ENCODE peak calls at places on chromosomes 4 and X, in nine cellular contexts. One of them, this sample, is unnamed. For H3K4me1, the result is how much of the 10 kb centered on the place peaks cover.

GRCh38 chrX:116232833-116233232 is 62.3 kb downstream of the AGTR2 start:
- DNase-seq in CD8-positive, alpha-beta T cell: no peak
- DNase-seq in iPS DF 6.9: no peak
- DNase-seq in HCT116: no peak
- DNase-seq in A549: peak
- DNase-seq in heart right ventricle: no peak
- DNase-seq in mesendoderm: no peak
- DNase-seq in IMR-90: peak
- DNase-seq in neuronal stem cell: no peak
- DNase-seq in this sample: no peak

GRCh38 chr4:151990201-151990600 is 229.4 kb upstream of the GATB start:
- DNase-seq in CD8-positive, alpha-beta T cell: no peak
- DNase-seq in iPS DF 6.9: no peak
- DNase-seq in HCT116: peak
- DNase-seq in A549: peak
- DNase-seq in heart right ventricle: no peak
- DNase-seq in mesendoderm: peak
- DNase-seq in IMR-90: peak
- DNase-seq in neuronal stem cell: no peak
- DNase-seq in this sample: no peak

GRCh38 chr4:20253799-20254409 is 2.2 kb downstream of the SLIT2 start:
- DNase-seq in CD8-positive, alpha-beta T cell: no peak
- DNase-seq in iPS DF 6.9: no peak
- DNase-seq in HCT116: no peak
- DNase-seq in A549: no peak
- DNase-seq in heart right ventricle: peak
- DNase-seq in mesendoderm: peak
- DNase-seq in IMR-90: peak
- DNase-seq in neuronal stem cell: peak
- DNase-seq in this sample: no peak

GRCh38 chrX:74325130-74326059 is 21.4 kb downstream of the ZCCHC13 start:
- DNase-seq in CD8-positive, alpha-beta T cell: no peak
- DNase-seq in iPS DF 6.9: peak
- DNase-seq in HCT116: no peak
- DNase-seq in A549: no peak
- DNase-seq in heart right ventricle: no peak
- DNase-seq in mesendoderm: peak
- DNase-seq in IMR-90: no peak
- DNase-seq in neuronal stem cell: no peak
- DNase-seq in this sample: no peak

GRCh38 chrX:41275661-41276609 is 58.0 kb upstream of the DDX3X start:
- DNase-seq in CD8-positive, alpha-beta T cell: peak
- DNase-seq in iPS DF 6.9: peak
- DNase-seq in HCT116: no peak
- DNase-seq in A549: peak
- DNase-seq in heart right ventricle: peak
- DNase-seq in mesendoderm: peak
- DNase-seq in IMR-90: peak
- DNase-seq in neuronal stem cell: peak
- DNase-seq in this sample: peak

GRCh38 chrX:1093112-1093511 is 119.3 kb downstream of the CRLF2 start:
- DNase-seq in CD8-positive, alpha-beta T cell: peak
- DNase-seq in iPS DF 6.9: no peak
- DNase-seq in HCT116: no peak
- DNase-seq in A549: no peak
- DNase-seq in heart right ventricle: no peak
- DNase-seq in mesendoderm: no peak
- DNase-seq in IMR-90: no peak
- DNase-seq in neuronal stem cell: no peak
- DNase-seq in this sample: no peak

GRCh38 chrX:56615282-56615681 is 51.9 kb downstream of the UBQLN2 start:
- DNase-seq in CD8-positive, alpha-beta T cell: no peak
- DNase-seq in iPS DF 6.9: no peak
- DNase-seq in HCT116: no peak
- DNase-seq in A549: no peak
- DNase-seq in heart right ventricle: no peak
- DNase-seq in mesendoderm: no peak
- DNase-seq in IMR-90: no peak
- DNase-seq in neuronal stem cell: no peak
- DNase-seq in this sample: no peak

GRCh38 chrX:123713434-123713833 is 19.4 kb downstream of the THOC2 start:
- DNase-seq in CD8-positive, alpha-beta T cell: no peak
- DNase-seq in iPS DF 6.9: no peak
- DNase-seq in HCT116: no peak
- DNase-seq in A549: no peak
- DNase-seq in heart right ventricle: no peak
- DNase-seq in mesendoderm: no peak
- DNase-seq in IMR-90: no peak
- DNase-seq in neuronal stem cell: no peak
- DNase-seq in this sample: no peak

GRCh38 chrX:103647630-103648029 is 18.9 kb downstream of the TCEAL1 start:
- DNase-seq in CD8-positive, alpha-beta T cell: no peak
- DNase-seq in iPS DF 6.9: no peak
- DNase-seq in HCT116: no peak
- DNase-seq in A549: no peak
- DNase-seq in heart right ventricle: no peak
- DNase-seq in mesendoderm: no peak
- DNase-seq in IMR-90: no peak
- DNase-seq in neuronal stem cell: no peak
- DNase-seq in this sample: no peak

GRCh38 chrX:134470013-134470412 is 10.0 kb downstream of the HPRT1 start:
- DNase-seq in CD8-positive, alpha-beta T cell: no peak
- DNase-seq in iPS DF 6.9: no peak
- DNase-seq in HCT116: no peak
- DNase-seq in A549: no peak
- DNase-seq in heart right ventricle: no peak
- DNase-seq in mesendoderm: no peak
- DNase-seq in IMR-90: no peak
- DNase-seq in neuronal stem cell: no peak
- DNase-seq in this sample: no peak

GRCh38 chr4:79574741-79575451 is 166.9 kb upstream of the GK2 start:
- DNase-seq in CD8-positive, alpha-beta T cell: no peak
- DNase-seq in iPS DF 6.9: no peak
- DNase-seq in HCT116: no peak
- DNase-seq in A549: no peak
- DNase-seq in heart right ventricle: no peak
- DNase-seq in mesendoderm: peak
- DNase-seq in IMR-90: no peak
- DNase-seq in neuronal stem cell: no peak
- DNase-seq in this sample: no peak

GRCh38 chr4:45971108-45971507 is 152.7 kb downstream of the GABRG1 start:
- DNase-seq in CD8-positive, alpha-beta T cell: no peak
- DNase-seq in iPS DF 6.9: no peak
- DNase-seq in HCT116: no peak
- DNase-seq in A549: no peak
- DNase-seq in heart right ventricle: no peak
- DNase-seq in mesendoderm: no peak
- DNase-seq in IMR-90: no peak
- DNase-seq in neuronal stem cell: no peak
- DNase-seq in this sample: no peak

GRCh38 chrX:100376581-100376980 is 33.5 kb downstream of the PCDH19 start:
- DNase-seq in CD8-positive, alpha-beta T cell: no peak
- DNase-seq in iPS DF 6.9: no peak
- DNase-seq in HCT116: no peak
- DNase-seq in A549: no peak
- DNase-seq in heart right ventricle: no peak
- DNase-seq in mesendoderm: no peak
- DNase-seq in IMR-90: peak
- DNase-seq in neuronal stem cell: no peak
- DNase-seq in this sample: no peak

GRCh38 chrX:16212024-16212423 is 44.7 kb downstream of the MAGEB17 start:
- DNase-seq in CD8-positive, alpha-beta T cell: no peak
- DNase-seq in iPS DF 6.9: no peak
- DNase-seq in HCT116: no peak
- DNase-seq in A549: peak
- DNase-seq in heart right ventricle: no peak
- DNase-seq in mesendoderm: no peak
- DNase-seq in IMR-90: peak
- DNase-seq in neuronal stem cell: no peak
- DNase-seq in this sample: no peak

GRCh38 chr4:60485279-60485678 is 714.8 kb upstream of the ADGRL3 start:
- DNase-seq in CD8-positive, alpha-beta T cell: no peak
- DNase-seq in iPS DF 6.9: no peak
- DNase-seq in HCT116: no peak
- DNase-seq in A549: no peak
- DNase-seq in heart right ventricle: no peak
- DNase-seq in mesendoderm: peak
- DNase-seq in IMR-90: peak
- DNase-seq in neuronal stem cell: no peak
- DNase-seq in this sample: no peak

GRCh38 chr4:16579866-16580265 is 318.6 kb downstream of the LDB2 start:
- DNase-seq in CD8-positive, alpha-beta T cell: no peak
- DNase-seq in iPS DF 6.9: no peak
- DNase-seq in HCT116: no peak
- DNase-seq in A549: no peak
- DNase-seq in heart right ventricle: no peak
- DNase-seq in mesendoderm: no peak
- DNase-seq in IMR-90: peak
- DNase-seq in neuronal stem cell: no peak
- DNase-seq in this sample: no peak

GRCh38 chrX:9352683-9353430 is 112.0 kb upstream of the TBL1X start:
- DNase-seq in CD8-positive, alpha-beta T cell: peak
- DNase-seq in iPS DF 6.9: no peak
- DNase-seq in HCT116: no peak
- DNase-seq in A549: peak
- DNase-seq in heart right ventricle: no peak
- DNase-seq in mesendoderm: no peak
- DNase-seq in IMR-90: peak
- DNase-seq in neuronal stem cell: no peak
- DNase-seq in this sample: no peak

GRCh38 chrX:154472685-154473632 is 6.1 kb downstream of the LAGE3 start:
- DNase-seq in CD8-positive, alpha-beta T cell: no peak
- DNase-seq in iPS DF 6.9: no peak
- DNase-seq in HCT116: no peak
- DNase-seq in A549: no peak
- DNase-seq in heart right ventricle: no peak
- DNase-seq in mesendoderm: no peak
- DNase-seq in IMR-90: no peak
- DNase-seq in neuronal stem cell: no peak
- DNase-seq in this sample: no peak

GRCh38 chrX:148501121-148502066 is 977 bp downstream of the AFF2 start:
- DNase-seq in CD8-positive, alpha-beta T cell: peak
- DNase-seq in iPS DF 6.9: no peak
- DNase-seq in HCT116: no peak
- DNase-seq in A549: no peak
- DNase-seq in heart right ventricle: no peak
- DNase-seq in mesendoderm: peak
- DNase-seq in IMR-90: no peak
- DNase-seq in neuronal stem cell: peak
- DNase-seq in this sample: no peak

GRCh38 chrX:3514996-3515395 is 168.5 kb upstream of the MXRA5 start:
- DNase-seq in CD8-positive, alpha-beta T cell: no peak
- DNase-seq in iPS DF 6.9: no peak
- DNase-seq in HCT116: no peak
- DNase-seq in A549: no peak
- DNase-seq in heart right ventricle: no peak
- DNase-seq in mesendoderm: no peak
- DNase-seq in IMR-90: peak
- DNase-seq in neuronal stem cell: no peak
- DNase-seq in this sample: no peak

GRCh38 chr4:38377195-38377594 is 286.8 kb upstream of the KLF3 start:
- DNase-seq in CD8-positive, alpha-beta T cell: no peak
- DNase-seq in iPS DF 6.9: no peak
- DNase-seq in HCT116: no peak
- DNase-seq in A549: no peak
- DNase-seq in heart right ventricle: no peak
- DNase-seq in mesendoderm: no peak
- DNase-seq in IMR-90: no peak
- DNase-seq in neuronal stem cell: no peak
- DNase-seq in this sample: no peak
- H3K4me1 ChIP-seq in CD8-positive, alpha-beta T cell: under half
- H3K4me1 ChIP-seq in iPS DF 6.9: under half
- H3K4me1 ChIP-seq in HCT116: under half
- H3K4me1 ChIP-seq in A549: under half
- H3K4me1 ChIP-seq in heart right ventricle: under half
- H3K4me1 ChIP-seq in mesendoderm: under half
- H3K4me1 ChIP-seq in IMR-90: under half
- H3K4me1 ChIP-seq in neuronal stem cell: under half
- H3K4me1 ChIP-seq in this sample: under half

DNA sequence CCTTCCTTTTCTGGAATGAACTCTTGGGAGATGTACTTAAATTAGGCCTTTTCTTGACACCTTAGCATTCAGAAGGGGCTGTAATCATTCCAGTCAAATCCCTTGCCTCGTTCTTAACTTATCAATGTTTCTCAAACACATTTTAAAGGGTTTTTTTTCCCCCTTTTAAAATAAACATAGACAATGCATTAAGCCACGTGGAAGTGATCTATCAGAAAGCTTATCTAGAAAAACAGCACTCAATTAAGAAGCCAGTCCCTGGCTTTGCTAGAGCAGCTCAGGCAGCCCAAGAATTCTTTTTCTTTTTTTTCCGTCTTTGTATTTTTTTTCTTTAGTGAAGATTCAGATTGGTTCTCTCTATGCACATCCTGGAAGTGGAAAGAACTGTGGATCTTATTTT is 118.2 kb downstream of the PCDH7 start:
- DNase-seq in CD8-positive, alpha-beta T cell: no peak
- DNase-seq in iPS DF 6.9: no peak
- DNase-seq in HCT116: no peak
- DNase-seq in A549: no peak
- DNase-seq in heart right ventricle: no peak
- DNase-seq in mesendoderm: peak
- DNase-seq in IMR-90: no peak
- DNase-seq in neuronal stem cell: no peak
- DNase-seq in this sample: no peak
- H3K4me1 ChIP-seq in CD8-positive, alpha-beta T cell: under half
- H3K4me1 ChIP-seq in iPS DF 6.9: under half
- H3K4me1 ChIP-seq in HCT116: half or more
- H3K4me1 ChIP-seq in A549: under half
- H3K4me1 ChIP-seq in heart right ventricle: under half
- H3K4me1 ChIP-seq in mesendoderm: under half
- H3K4me1 ChIP-seq in IMR-90: under half
- H3K4me1 ChIP-seq in neuronal stem cell: under half
- H3K4me1 ChIP-seq in this sample: under half

GRCh38 chr4:184744251-184744650 is 10.4 kb upstream of the CENPU start:
- DNase-seq in CD8-positive, alpha-beta T cell: no peak
- DNase-seq in iPS DF 6.9: no peak
- DNase-seq in HCT116: no peak
- DNase-seq in A549: no peak
- DNase-seq in heart right ventricle: no peak
- DNase-seq in mesendoderm: no peak
- DNase-seq in IMR-90: no peak
- DNase-seq in neuronal stem cell: no peak
- DNase-seq in this sample: no peak
- H3K4me1 ChIP-seq in CD8-positive, alpha-beta T cell: under half
- H3K4me1 ChIP-seq in iPS DF 6.9: under half
- H3K4me1 ChIP-seq in HCT116: under half
- H3K4me1 ChIP-seq in A549: under half
- H3K4me1 ChIP-seq in heart right ventricle: under half
- H3K4me1 ChIP-seq in mesendoderm: under half
- H3K4me1 ChIP-seq in IMR-90: under half
- H3K4me1 ChIP-seq in neuronal stem cell: under half
- H3K4me1 ChIP-seq in this sample: under half

GRCh38 chr4:183872531-183872930 is 32.6 kb upstream of the STOX2 start:
- DNase-seq in CD8-positive, alpha-beta T cell: no peak
- DNase-seq in iPS DF 6.9: no peak
- DNase-seq in HCT116: no peak
- DNase-seq in A549: no peak
- DNase-seq in heart right ventricle: no peak
- DNase-seq in mesendoderm: no peak
- DNase-seq in IMR-90: peak
- DNase-seq in neuronal stem cell: no peak
- DNase-seq in this sample: no peak
- H3K4me1 ChIP-seq in CD8-positive, alpha-beta T cell: under half
- H3K4me1 ChIP-seq in iPS DF 6.9: under half
- H3K4me1 ChIP-seq in HCT116: under half
- H3K4me1 ChIP-seq in A549: under half
- H3K4me1 ChIP-seq in heart right ventricle: under half
- H3K4me1 ChIP-seq in mesendoderm: under half
- H3K4me1 ChIP-seq in IMR-90: under half
- H3K4me1 ChIP-seq in neuronal stem cell: under half
- H3K4me1 ChIP-seq in this sample: under half

This sample was measured in effector memory CD4-positive, alpha-beta T cell.